ENCODE peak calls at places on chromosome 20, in ten cellular contexts. P is gastrocnemius medialis; C is neural progenitor cell; F is endothelial cell of umbilical vein; G is CD4-positive, CD25-positive, alpha-beta regulatory T cell; Y is IMR-90; L is thyroid gland; Q is right lobe of liver; V is right cardiac atrium; E is psoas muscle. N is an unnamed sample.

GRCh38 chr20:17620371-17621228 is 50.7 kb downstream of the DSTN start:
- DNase-seq in C (no peak), E (peak; percentile 48), L (peak; percentile 2), F (no peak), P (no peak), G (no peak), Q (peak; percentile 8), V (peak; percentile 54), Y (no peak), N (peak; percentile 72)

GRCh38 chr20:41154436-41155176 is 17.3 kb downstream of the PLCG1 start:
- DNase-seq in Y (no peak), G (no peak), L (no peak), V (peak; percentile 72), E (no peak), Q (no peak), F (no peak), C (no peak), P (no peak), N (no peak)

GRCh38 chr20:33034115-33034514 is 2.7 kb downstream of the BPIFB6 start:
- DNase-seq in L (no peak), Y (no peak), E (no peak), P (no peak), C (no peak), Q (no peak), F (no peak), G (no peak), V (no peak), N (no peak)

GRCh38 chr20:52972190-52972937 is at the start of gene TSHZ2:
- DNase-seq in G (peak; percentile 39), Y (peak; percentile 1), Q (peak; percentile 83), V (peak; percentile 78), P (peak; percentile 4), E (peak; percentile 74), C (peak; percentile 72), F (no peak), L (peak; percentile 14), N (no peak)

GRCh38 chr20:46253391-46253790 is 54.9 kb downstream of the CDH22 start:
- DNase-seq in E (peak; percentile 65), P (peak; percentile 24), C (peak; percentile 64), L (no peak), F (no peak), V (no peak), Q (no peak), Y (no peak), G (no peak), N (no peak)

GRCh38 chr20:35404614-35405259 is 7.0 kb downstream of the UQCC1 start:
- DNase-seq in E (no peak), L (no peak), V (no peak), P (no peak), G (no peak), Y (no peak), F (no peak), C (no peak), Q (no peak), N (no peak)

GRCh38 chr20:61041481-61041880 is 210.6 kb upstream of the CDH4 start:
- DNase-seq in P (no peak), Y (no peak), V (no peak), F (no peak), L (no peak), G (no peak), C (no peak), Q (no peak), E (no peak), N (peak; percentile 68)

GRCh38 chr20:16621435-16622141 is 48.3 kb upstream of the KIF16B start:
- DNase-seq in L (no peak), P (no peak), G (no peak), E (no peak), Y (no peak), F (no peak), V (no peak), C (no peak), Q (no peak), N (no peak)

GRCh38 chr20:22430154-22430745 is 154.1 kb downstream of the FOXA2 start:
- DNase-seq in V (peak; percentile 45), Q (no peak), F (no peak), Y (no peak), C (peak; percentile 82), G (no peak), P (no peak), E (no peak), L (no peak), N (no peak)

GRCh38 chr20:35297740-35298139 is 5.5 kb upstream of the FAM83C start:
- DNase-seq in Y (no peak), F (no peak), G (no peak), L (no peak), E (no peak), Q (no peak), P (no peak), C (no peak), V (no peak), N (no peak)

GRCh38 chr20:21289651-21290050 is 13.5 kb upstream of the XRN2 start:
- DNase-seq in C (no peak), P (no peak), G (no peak), F (no peak), E (no peak), Y (peak; percentile 26), L (no peak), Q (no peak), V (no peak), N (no peak)

GRCh38 chr20:25310268-25310920 is 62.5 kb downstream of the PYGB start:
- DNase-seq in V (peak; percentile 72), Q (peak; percentile 79), F (peak; percentile 68), Y (peak; percentile 96), P (peak; percentile 40), C (peak; percentile 30), E (no peak), L (peak; percentile 76), G (peak; percentile 41), N (peak; percentile 63)

GRCh38 chr20:50344232-50345071 is 153.8 kb downstream of the CEBPB start:
- DNase-seq in L (no peak), Q (no peak), P (no peak), G (no peak), V (no peak), F (no peak), E (no peak), C (no peak), Y (no peak), N (no peak)

GRCh38 chr20:62928246-62928939 is 2.1 kb upstream of the DIDO1 start:
- DNase-seq in G (no peak), E (no peak), L (no peak), P (no peak), Y (no peak), V (no peak), C (no peak), F (peak; percentile 17), Q (no peak), N (peak; percentile 74)
- H3K27ac ChIP-seq in G (peak overlapping the region; percentile 88), E (peak overlapping the region; percentile 73), L (peak overlapping the region; percentile 79), P (peak overlapping the region; percentile 70), Y (no peak overlapping the region), V (peak overlapping the region; percentile 91), C (no peak overlapping the region), F (peak overlapping the region; percentile 41), Q (peak overlapping the region; percentile 39), N (peak overlapping the region; percentile 82)

GRCh38 chr20:9555781-9556180 is 41.4 kb downstream of the LAMP5 start:
- DNase-seq in Y (peak; percentile 31), P (no peak), C (no peak), V (no peak), Q (no peak), F (no peak), E (no peak), G (no peak), L (no peak), N (no peak)

GRCh38 chr20:9551808-9552550 is 37.6 kb downstream of the LAMP5 start:
- DNase-seq in Q (no peak), Y (no peak), P (no peak), L (no peak), F (no peak), E (no peak), V (no peak), G (no peak), C (no peak), N (no peak)

GRCh38 chr20:9557411-9557810 is 43.0 kb downstream of the LAMP5 start:
- DNase-seq in P (no peak), Y (no peak), Q (no peak), L (no peak), V (no peak), F (no peak), G (no peak), C (no peak), E (no peak), N (no peak)
- H3K4me1 ChIP-seq in P (no peaks in the 10 kb centered on the region), Y (no peaks in the 10 kb centered on the region), Q (no peaks in the 10 kb centered on the region), L (no peaks in the 10 kb centered on the region), V (no peaks in the 10 kb centered on the region), F (no peaks in the 10 kb centered on the region), G (no peaks in the 10 kb centered on the region), C (peaks cover 4% of the 10 kb centered on the region), E (no peaks in the 10 kb centered on the region), N (peaks cover under 1% of the 10 kb centered on the region)

GRCh38 chr20:38881806-38882440 is 44.3 kb upstream of the FAM83D start:
- DNase-seq in V (no peak), P (no peak), Y (no peak), G (no peak), Q (no peak), C (no peak), F (no peak), E (no peak), L (no peak), N (no peak)

GRCh38 chr20:38883981-38884733 is 42.1 kb upstream of the FAM83D start:
- DNase-seq in L (no peak), Y (no peak), C (no peak), P (no peak), E (no peak), G (no peak), F (no peak), V (no peak), Q (no peak), N (no peak)

GRCh38 chr20:38883081-38883980 is 42.9 kb upstream of the FAM83D start:
- DNase-seq in Y (peak; percentile 2), G (no peak), V (peak; percentile 73), C (no peak), L (no peak), E (no peak), Q (no peak), F (no peak), P (no peak), N (peak; percentile 78)

GRCh38 chr20:38880952-38881735 is 45.1 kb upstream of the FAM83D start:
- DNase-seq in C (no peak), P (no peak), G (no peak), L (no peak), F (no peak), E (no peak), V (no peak), Y (no peak), Q (no peak), N (peak; percentile 78)

GRCh38 chr20:38882600-38882999 is 43.6 kb upstream of the FAM83D start:
- DNase-seq in G (no peak), C (no peak), Q (no peak), P (no peak), V (no peak), Y (no peak), F (no peak), E (no peak), L (no peak), N (no peak)
- H3K27ac ChIP-seq in G (no peak overlapping the region), C (no peak overlapping the region), Q (no peak overlapping the region), P (no peak overlapping the region), V (no peak overlapping the region), Y (no peak overlapping the region), F (no peak overlapping the region), E (no peak overlapping the region), L (no peak overlapping the region), N (no peak overlapping the region)

DNA sequence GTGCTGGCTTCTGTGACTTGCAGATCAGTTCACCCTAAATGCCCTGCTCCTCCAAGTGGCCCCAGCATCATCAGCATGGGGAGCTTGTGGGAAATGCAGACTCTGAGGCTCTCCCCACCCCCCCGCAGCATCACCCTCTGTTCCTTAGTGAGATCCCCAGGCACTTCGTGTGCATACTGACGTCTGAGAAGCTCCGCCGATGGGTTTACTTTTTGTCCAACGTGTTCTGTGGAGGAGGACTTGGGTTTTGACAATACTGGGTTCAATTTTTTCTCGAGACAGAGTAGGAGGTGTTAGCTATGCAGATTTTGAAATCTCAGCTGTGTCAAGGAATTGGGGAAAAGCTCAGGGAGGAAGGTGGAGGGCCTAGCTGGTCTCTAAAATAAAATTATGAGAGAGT is 38.3 kb upstream of the ZNF831 start:
- DNase-seq in E (no peak), C (no peak), F (no peak), Q (no peak), Y (no peak), V (no peak), L (no peak), G (no peak), P (no peak), N (no peak)
- H3K4me1 ChIP-seq in E (no peaks in the 10 kb centered on the region), C (peaks cover 18% of the 10 kb centered on the region), F (no peaks in the 10 kb centered on the region), Q (no peaks in the 10 kb centered on the region), Y (no peaks in the 10 kb centered on the region), V (no peaks in the 10 kb centered on the region), L (no peaks in the 10 kb centered on the region), G (peaks cover 44% of the 10 kb centered on the region), P (no peaks in the 10 kb centered on the region), N (no peaks in the 10 kb centered on the region)

N was measured in RWPE2.